ENCODE peak calls at places on chromosome 12, in eight cellular contexts. One of them, this sample, is unnamed. For H3K36me3, the result is how much of the 10 kb centered on the place peaks cover.

GRCh38 chr12:131034631-131035267 is 81.0 kb downstream of the ADGRD1 start:
- DNase-seq in neuronal stem cell: no peak
- DNase-seq in esophagus squamous epithelium: no peak
- DNase-seq in lower lobe of right lung: no peak
- DNase-seq in left ventricle myocardium inferior: no peak
- DNase-seq in CD8-positive, alpha-beta T cell: no peak
- DNase-seq in spleen: no peak
- DNase-seq in suprapubic skin: no peak
- DNase-seq in this sample: peak

GRCh38 chr12:98745578-98746391 is 100.7 kb downstream of the APAF1 start:
- DNase-seq in left ventricle myocardium inferior: no peak
- DNase-seq in CD8-positive, alpha-beta T cell: no peak
- DNase-seq in esophagus squamous epithelium: no peak
- DNase-seq in spleen: no peak
- DNase-seq in suprapubic skin: no peak
- DNase-seq in lower lobe of right lung: no peak
- DNase-seq in neuronal stem cell: no peak
- DNase-seq in this sample: no peak

GRCh38 chr12:53938276-53939140 is at the start of gene HOXC13:
- DNase-seq in CD8-positive, alpha-beta T cell: no peak
- DNase-seq in suprapubic skin: peak
- DNase-seq in neuronal stem cell: peak
- DNase-seq in esophagus squamous epithelium: no peak
- DNase-seq in spleen: no peak
- DNase-seq in left ventricle myocardium inferior: no peak
- DNase-seq in lower lobe of right lung: no peak
- DNase-seq in this sample: no peak

GRCh38 chr12:51823875-51824565 is 24.5 kb downstream of the FIGNL2 start:
- DNase-seq in left ventricle myocardium inferior: no peak
- DNase-seq in CD8-positive, alpha-beta T cell: no peak
- DNase-seq in suprapubic skin: no peak
- DNase-seq in spleen: no peak
- DNase-seq in esophagus squamous epithelium: no peak
- DNase-seq in lower lobe of right lung: no peak
- DNase-seq in neuronal stem cell: no peak
- DNase-seq in this sample: no peak

GRCh38 chr12:112948806-112949205 is 10.5 kb downstream of the OAS3 start:
- DNase-seq in esophagus squamous epithelium: no peak
- DNase-seq in suprapubic skin: no peak
- DNase-seq in lower lobe of right lung: no peak
- DNase-seq in neuronal stem cell: no peak
- DNase-seq in CD8-positive, alpha-beta T cell: no peak
- DNase-seq in left ventricle myocardium inferior: no peak
- DNase-seq in spleen: no peak
- DNase-seq in this sample: no peak

GRCh38 chr12:123571343-123571813 is 13.0 kb upstream of the TMED2 start:
- DNase-seq in neuronal stem cell: no peak
- DNase-seq in lower lobe of right lung: peak
- DNase-seq in esophagus squamous epithelium: no peak
- DNase-seq in spleen: no peak
- DNase-seq in CD8-positive, alpha-beta T cell: no peak
- DNase-seq in left ventricle myocardium inferior: peak
- DNase-seq in suprapubic skin: peak
- DNase-seq in this sample: peak

GRCh38 chr12:12976366-12976765 is 23.7 kb downstream of the HEBP1 start:
- DNase-seq in esophagus squamous epithelium: no peak
- DNase-seq in neuronal stem cell: no peak
- DNase-seq in lower lobe of right lung: no peak
- DNase-seq in CD8-positive, alpha-beta T cell: no peak
- DNase-seq in spleen: no peak
- DNase-seq in left ventricle myocardium inferior: no peak
- DNase-seq in suprapubic skin: no peak
- DNase-seq in this sample: no peak

GRCh38 chr12:70043490-70044138 is 199.6 kb upstream of the CNOT2 start:
- DNase-seq in spleen: no peak
- DNase-seq in CD8-positive, alpha-beta T cell: no peak
- DNase-seq in left ventricle myocardium inferior: no peak
- DNase-seq in neuronal stem cell: no peak
- DNase-seq in esophagus squamous epithelium: no peak
- DNase-seq in lower lobe of right lung: no peak
- DNase-seq in suprapubic skin: no peak
- DNase-seq in this sample: no peak

GRCh38 chr12:122834921-122835692 is at the start of gene HIP1R:
- DNase-seq in suprapubic skin: peak
- DNase-seq in CD8-positive, alpha-beta T cell: peak
- DNase-seq in spleen: peak
- DNase-seq in neuronal stem cell: peak
- DNase-seq in lower lobe of right lung: peak
- DNase-seq in left ventricle myocardium inferior: no peak
- DNase-seq in esophagus squamous epithelium: no peak
- DNase-seq in this sample: peak

GRCh38 chr12:82486524-82487235 is 128.4 kb downstream of the METTL25 start:
- DNase-seq in spleen: no peak
- DNase-seq in lower lobe of right lung: no peak
- DNase-seq in esophagus squamous epithelium: no peak
- DNase-seq in suprapubic skin: no peak
- DNase-seq in CD8-positive, alpha-beta T cell: no peak
- DNase-seq in left ventricle myocardium inferior: no peak
- DNase-seq in neuronal stem cell: no peak
- DNase-seq in this sample: no peak

GRCh38 chr12:122641976-122642375 is 61.2 kb downstream of the HCAR2 start:
- DNase-seq in esophagus squamous epithelium: no peak
- DNase-seq in left ventricle myocardium inferior: no peak
- DNase-seq in spleen: no peak
- DNase-seq in suprapubic skin: no peak
- DNase-seq in lower lobe of right lung: no peak
- DNase-seq in CD8-positive, alpha-beta T cell: no peak
- DNase-seq in neuronal stem cell: no peak
- DNase-seq in this sample: no peak

GRCh38 chr12:96026331-96026730 is 9.1 kb downstream of the LTA4H start:
- DNase-seq in CD8-positive, alpha-beta T cell: no peak
- DNase-seq in lower lobe of right lung: no peak
- DNase-seq in neuronal stem cell: no peak
- DNase-seq in left ventricle myocardium inferior: no peak
- DNase-seq in suprapubic skin: no peak
- DNase-seq in spleen: no peak
- DNase-seq in esophagus squamous epithelium: no peak
- DNase-seq in this sample: no peak
- H3K36me3 ChIP-seq in CD8-positive, alpha-beta T cell: under half
- H3K36me3 ChIP-seq in lower lobe of right lung: half or more
- H3K36me3 ChIP-seq in neuronal stem cell: under half
- H3K36me3 ChIP-seq in left ventricle myocardium inferior: half or more
- H3K36me3 ChIP-seq in suprapubic skin: half or more
- H3K36me3 ChIP-seq in spleen: half or more
- H3K36me3 ChIP-seq in esophagus squamous epithelium: half or more
- H3K36me3 ChIP-seq in this sample: under half

GRCh38 chr12:49032679-49033447 is 14.3 kb upstream of the PRKAG1 start:
- DNase-seq in left ventricle myocardium inferior: no peak
- DNase-seq in neuronal stem cell: no peak
- DNase-seq in suprapubic skin: no peak
- DNase-seq in esophagus squamous epithelium: no peak
- DNase-seq in spleen: no peak
- DNase-seq in lower lobe of right lung: no peak
- DNase-seq in CD8-positive, alpha-beta T cell: no peak
- DNase-seq in this sample: no peak
- H3K36me3 ChIP-seq in left ventricle myocardium inferior: half or more
- H3K36me3 ChIP-seq in neuronal stem cell: half or more
- H3K36me3 ChIP-seq in suprapubic skin: half or more
- H3K36me3 ChIP-seq in esophagus squamous epithelium: half or more
- H3K36me3 ChIP-seq in spleen: half or more
- H3K36me3 ChIP-seq in lower lobe of right lung: half or more
- H3K36me3 ChIP-seq in CD8-positive, alpha-beta T cell: under half
- H3K36me3 ChIP-seq in this sample: under half

DNA sequence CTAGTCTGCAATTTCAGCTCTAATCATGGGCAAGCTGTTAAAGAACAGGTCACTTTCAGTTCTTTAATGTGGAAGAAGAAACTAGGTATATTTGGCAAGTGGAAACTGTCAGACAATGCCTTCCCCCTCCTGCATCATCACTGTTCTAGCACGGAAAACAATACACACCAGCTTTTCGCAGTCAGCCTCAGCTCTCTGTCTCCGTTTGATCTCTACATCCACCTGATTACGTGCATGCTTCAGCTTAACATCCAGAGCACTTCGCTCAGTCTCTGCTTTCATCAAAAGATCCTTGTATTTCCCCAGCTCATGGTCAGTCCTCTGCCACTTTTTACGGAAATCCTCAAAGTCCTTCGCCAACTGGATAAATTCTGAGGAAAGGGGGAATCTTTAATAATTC is 19.0 kb downstream of the RACGAP1 start:
- DNase-seq in neuronal stem cell: no peak
- DNase-seq in lower lobe of right lung: no peak
- DNase-seq in suprapubic skin: no peak
- DNase-seq in CD8-positive, alpha-beta T cell: no peak
- DNase-seq in left ventricle myocardium inferior: no peak
- DNase-seq in spleen: no peak
- DNase-seq in esophagus squamous epithelium: no peak
- DNase-seq in this sample: no peak
- H3K36me3 ChIP-seq in neuronal stem cell: under half
- H3K36me3 ChIP-seq in lower lobe of right lung: under half
- H3K36me3 ChIP-seq in suprapubic skin: under half
- H3K36me3 ChIP-seq in CD8-positive, alpha-beta T cell: under half
- H3K36me3 ChIP-seq in left ventricle myocardium inferior: under half
- H3K36me3 ChIP-seq in spleen: under half
- H3K36me3 ChIP-seq in esophagus squamous epithelium: half or more
- H3K36me3 ChIP-seq in this sample: under half

GRCh38 chr12:3009780-3010179 is 50.6 kb downstream of the TEAD4 start:
- DNase-seq in CD8-positive, alpha-beta T cell: no peak
- DNase-seq in lower lobe of right lung: no peak
- DNase-seq in left ventricle myocardium inferior: no peak
- DNase-seq in spleen: no peak
- DNase-seq in suprapubic skin: no peak
- DNase-seq in esophagus squamous epithelium: no peak
- DNase-seq in neuronal stem cell: no peak
- DNase-seq in this sample: no peak
- H3K36me3 ChIP-seq in CD8-positive, alpha-beta T cell: under half
- H3K36me3 ChIP-seq in lower lobe of right lung: under half
- H3K36me3 ChIP-seq in left ventricle myocardium inferior: under half
- H3K36me3 ChIP-seq in spleen: under half
- H3K36me3 ChIP-seq in suprapubic skin: under half
- H3K36me3 ChIP-seq in esophagus squamous epithelium: under half
- H3K36me3 ChIP-seq in neuronal stem cell: under half
- H3K36me3 ChIP-seq in this sample: under half

DNA sequence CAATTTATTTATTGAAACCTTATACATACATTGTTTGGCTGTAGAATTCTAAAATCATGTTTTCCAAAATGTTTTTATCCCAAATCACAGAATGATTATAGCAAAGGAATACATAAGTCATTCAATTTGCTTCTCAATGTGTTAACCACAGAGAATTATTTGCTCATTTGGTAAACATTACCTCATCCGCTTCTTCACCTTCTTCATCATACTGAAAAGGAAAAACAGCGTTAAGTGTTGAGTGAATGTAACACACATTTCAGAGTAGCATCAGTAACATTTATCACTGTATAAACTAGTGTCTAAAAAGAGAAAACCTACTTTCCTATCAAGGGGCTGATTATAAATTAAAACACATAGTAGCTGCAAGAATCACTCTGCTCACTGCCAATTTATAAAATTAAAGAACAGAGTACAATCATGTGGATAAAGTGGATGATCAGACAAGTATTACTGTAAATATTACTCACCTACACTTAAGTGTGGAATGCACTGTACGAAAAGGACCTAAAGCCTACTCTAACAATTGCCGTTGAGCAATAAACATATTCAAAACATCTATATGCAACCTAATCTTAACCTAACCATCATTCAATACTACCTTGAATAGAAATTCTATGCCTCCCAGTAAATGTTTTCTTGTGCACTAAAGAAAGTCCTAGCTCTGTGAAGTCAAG is 18.1 kb upstream of the PHLDA1 start:
- DNase-seq in suprapubic skin: no peak
- DNase-seq in left ventricle myocardium inferior: no peak
- DNase-seq in neuronal stem cell: no peak
- DNase-seq in spleen: no peak
- DNase-seq in esophagus squamous epithelium: no peak
- DNase-seq in lower lobe of right lung: no peak
- DNase-seq in CD8-positive, alpha-beta T cell: no peak
- DNase-seq in this sample: no peak
- H3K36me3 ChIP-seq in suprapubic skin: half or more
- H3K36me3 ChIP-seq in left ventricle myocardium inferior: half or more
- H3K36me3 ChIP-seq in neuronal stem cell: under half
- H3K36me3 ChIP-seq in spleen: half or more
- H3K36me3 ChIP-seq in esophagus squamous epithelium: half or more
- H3K36me3 ChIP-seq in lower lobe of right lung: half or more
- H3K36me3 ChIP-seq in CD8-positive, alpha-beta T cell: under half
- H3K36me3 ChIP-seq in this sample: under half

DNA sequence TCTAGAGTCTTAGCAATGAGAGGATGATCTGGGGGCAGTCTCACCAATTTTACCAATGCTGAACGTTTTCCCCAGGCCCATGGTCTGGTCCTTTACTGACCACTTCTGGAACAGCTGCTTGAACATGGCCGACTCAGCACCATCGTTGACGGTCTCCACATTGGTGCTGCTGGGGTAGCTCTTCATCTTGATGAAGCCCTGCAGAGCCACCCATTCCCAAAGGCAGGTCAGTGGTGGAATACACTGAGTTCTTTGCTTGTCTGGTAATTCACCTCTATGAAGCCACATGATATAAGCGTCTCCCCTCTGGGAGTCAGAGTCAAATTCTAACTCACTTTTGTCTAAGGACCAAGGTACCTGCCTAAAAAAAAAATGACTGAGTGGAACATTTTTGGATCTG is 10.2 kb downstream of the AVIL start:
- DNase-seq in left ventricle myocardium inferior: no peak
- DNase-seq in spleen: no peak
- DNase-seq in suprapubic skin: no peak
- DNase-seq in esophagus squamous epithelium: no peak
- DNase-seq in lower lobe of right lung: no peak
- DNase-seq in neuronal stem cell: no peak
- DNase-seq in CD8-positive, alpha-beta T cell: no peak
- DNase-seq in this sample: no peak
- H3K36me3 ChIP-seq in left ventricle myocardium inferior: half or more
- H3K36me3 ChIP-seq in spleen: under half
- H3K36me3 ChIP-seq in suprapubic skin: half or more
- H3K36me3 ChIP-seq in esophagus squamous epithelium: half or more
- H3K36me3 ChIP-seq in lower lobe of right lung: half or more
- H3K36me3 ChIP-seq in neuronal stem cell: under half
- H3K36me3 ChIP-seq in CD8-positive, alpha-beta T cell: under half
- H3K36me3 ChIP-seq in this sample: under half